ENCODE peak calls at places on chromosomes 11 and 22, in five cellular contexts. One of them, this sample, is unnamed.

GRCh38 chr11:114762437-114762836 is 84.1 kb downstream of the NXPE2 start:
- DNase-seq in BJ: no peak
- DNase-seq in heart left ventricle: peak; percentile 41
- DNase-seq in bronchial epithelial cell: peak; percentile 30
- DNase-seq in kidney: peak; percentile 76
- DNase-seq in this sample: peak; percentile 40

GRCh38 chr11:67312187-67313021 is 9.1 kb downstream of the SSH3 start:
- DNase-seq in BJ: no peak
- DNase-seq in heart left ventricle: no peak
- DNase-seq in bronchial epithelial cell: peak; percentile 97
- DNase-seq in kidney: peak; percentile 73
- DNase-seq in this sample: peak; percentile 52

GRCh38 chr22:33853200-33854097 is 66.8 kb downstream of the LARGE1 start:
- DNase-seq in BJ: peak; percentile 37
- DNase-seq in heart left ventricle: peak; percentile 76
- DNase-seq in bronchial epithelial cell: peak; percentile 48
- DNase-seq in kidney: peak; percentile 84
- DNase-seq in this sample: peak; percentile 4

GRCh38 chr11:117884994-117885393 is 8.5 kb upstream of the FXYD6 start:
- DNase-seq in BJ: no peak
- DNase-seq in heart left ventricle: no peak
- DNase-seq in bronchial epithelial cell: no peak
- DNase-seq in kidney: no peak
- DNase-seq in this sample: no peak

GRCh38 chr11:112355726-112356125 is 95.1 kb upstream of the PLET1 start:
- DNase-seq in BJ: no peak
- DNase-seq in heart left ventricle: peak; percentile 22
- DNase-seq in bronchial epithelial cell: peak; percentile 49
- DNase-seq in kidney: no peak
- DNase-seq in this sample: peak; percentile 24

GRCh38 chr11:67167715-67168114 is 48.7 kb downstream of the KDM2A start:
- DNase-seq in BJ: no peak
- DNase-seq in heart left ventricle: no peak
- DNase-seq in bronchial epithelial cell: no peak
- DNase-seq in kidney: no peak
- DNase-seq in this sample: no peak

GRCh38 chr22:49825944-49826602 is 1.6 kb downstream of the BRD1 start:
- DNase-seq in BJ: no peak
- DNase-seq in heart left ventricle: no peak
- DNase-seq in bronchial epithelial cell: peak; percentile 46
- DNase-seq in kidney: peak; percentile 79
- DNase-seq in this sample: peak; percentile 90

GRCh38 chr11:79670846-79671245 is 230.0 kb upstream of the TENM4 start:
- DNase-seq in BJ: no peak
- DNase-seq in heart left ventricle: no peak
- DNase-seq in bronchial epithelial cell: no peak
- DNase-seq in kidney: no peak
- DNase-seq in this sample: no peak

GRCh38 chr11:101817536-101817935 is 97.3 kb upstream of the CEP126 start:
- DNase-seq in BJ: no peak
- DNase-seq in heart left ventricle: no peak
- DNase-seq in bronchial epithelial cell: no peak
- DNase-seq in kidney: no peak
- DNase-seq in this sample: no peak

GRCh38 chr22:37043828-37044538 is 7.6 kb upstream of the KCTD17 start:
- DNase-seq in BJ: no peak
- DNase-seq in heart left ventricle: peak; percentile 54
- DNase-seq in bronchial epithelial cell: peak; percentile 58
- DNase-seq in kidney: peak; percentile 85
- DNase-seq in this sample: peak; percentile 74

GRCh38 chr11:2776351-2777061 is 76.7 kb upstream of the KCNQ1OT1 start:
- DNase-seq in BJ: no peak
- DNase-seq in heart left ventricle: peak; percentile 10
- DNase-seq in bronchial epithelial cell: no peak
- DNase-seq in kidney: peak; percentile 62
- DNase-seq in this sample: no peak

GRCh38 chr22:19874307-19875060 is 19.8 kb upstream of the GNB1L start:
- DNase-seq in BJ: no peak
- DNase-seq in heart left ventricle: no peak
- DNase-seq in bronchial epithelial cell: peak; percentile 66
- DNase-seq in kidney: peak; percentile 72
- DNase-seq in this sample: peak; percentile 67

GRCh38 chr22:44676441-44677298 is 25.3 kb upstream of the PRR5 start:
- DNase-seq in BJ: no peak
- DNase-seq in heart left ventricle: no peak
- DNase-seq in bronchial epithelial cell: no peak
- DNase-seq in kidney: peak; percentile 68
- DNase-seq in this sample: peak; percentile 49

GRCh38 chr22:40414306-40414705 is 43.9 kb downstream of the SGSM3 start:
- DNase-seq in BJ: no peak
- DNase-seq in heart left ventricle: no peak
- DNase-seq in bronchial epithelial cell: peak; percentile 26
- DNase-seq in kidney: no peak
- DNase-seq in this sample: no peak

GRCh38 chr11:64276653-64277431 is 7.6 kb downstream of the BAD start:
- DNase-seq in BJ: no peak
- DNase-seq in heart left ventricle: no peak
- DNase-seq in bronchial epithelial cell: peak; percentile 88
- DNase-seq in kidney: no peak
- DNase-seq in this sample: no peak

GRCh38 chr22:48782817-48783511 is 1044.7 kb downstream of the BRD1 start:
- DNase-seq in BJ: no peak
- DNase-seq in heart left ventricle: peak; percentile 1
- DNase-seq in bronchial epithelial cell: no peak
- DNase-seq in kidney: no peak
- DNase-seq in this sample: no peak

GRCh38 chr22:31045900-31046587 is 35.1 kb upstream of the SMTN start:
- DNase-seq in BJ: no peak
- DNase-seq in heart left ventricle: no peak
- DNase-seq in bronchial epithelial cell: no peak
- DNase-seq in kidney: no peak
- DNase-seq in this sample: no peak

GRCh38 chr11:7143908-7144307 is 55.1 kb downstream of the RBMXL2 start:
- DNase-seq in BJ: no peak
- DNase-seq in heart left ventricle: no peak
- DNase-seq in bronchial epithelial cell: peak; percentile 60
- DNase-seq in kidney: no peak
- DNase-seq in this sample: no peak

GRCh38 chr11:1070594-1071462 is 3.8 kb upstream of the MUC2 start:
- DNase-seq in BJ: no peak
- DNase-seq in heart left ventricle: no peak
- DNase-seq in bronchial epithelial cell: no peak
- DNase-seq in kidney: peak; percentile 59
- DNase-seq in this sample: no peak

GRCh38 chr11:122440783-122441701 is 214.5 kb upstream of the UBASH3B start:
- DNase-seq in BJ: no peak
- DNase-seq in heart left ventricle: peak; percentile 58
- DNase-seq in bronchial epithelial cell: no peak
- DNase-seq in kidney: peak; percentile 76
- DNase-seq in this sample: peak; percentile 2

GRCh38 chr11:50169634-50170033 is 137.0 kb downstream of the OR4C45 start:
- DNase-seq in BJ: no peak
- DNase-seq in heart left ventricle: no peak
- DNase-seq in bronchial epithelial cell: no peak
- DNase-seq in kidney: no peak
- DNase-seq in this sample: no peak

GRCh38 chr11:58905716-58906547 is 33.4 kb upstream of the GLYATL1 start:
- DNase-seq in BJ: peak; percentile 63
- DNase-seq in heart left ventricle: peak; percentile 65
- DNase-seq in bronchial epithelial cell: peak; percentile 78
- DNase-seq in kidney: no peak
- DNase-seq in this sample: no peak

GRCh38 chr11:104853276-104853675 is 45.0 kb downstream of the CASP12 start:
- DNase-seq in BJ: no peak
- DNase-seq in heart left ventricle: no peak
- DNase-seq in bronchial epithelial cell: no peak
- DNase-seq in kidney: no peak
- DNase-seq in this sample: no peak

GRCh38 chr11:72812968-72813739 is 1.1 kb upstream of the ATG16L2 start:
- DNase-seq in BJ: no peak
- DNase-seq in heart left ventricle: no peak
- DNase-seq in bronchial epithelial cell: peak; percentile 72
- DNase-seq in kidney: peak; percentile 77
- DNase-seq in this sample: peak; percentile 93

GRCh38 chr11:44104472-44105294 is 9.2 kb downstream of the EXT2 start:
- DNase-seq in BJ: no peak
- DNase-seq in heart left ventricle: no peak
- DNase-seq in bronchial epithelial cell: no peak
- DNase-seq in kidney: no peak
- DNase-seq in this sample: no peak

GRCh38 chr11:123073343-123074057 is 11.6 kb upstream of the HSPA8 start:
- DNase-seq in BJ: no peak
- DNase-seq in heart left ventricle: no peak
- DNase-seq in bronchial epithelial cell: no peak
- DNase-seq in kidney: no peak
- DNase-seq in this sample: no peak

GRCh38 chr11:68038718-68039525 is at the start of gene TCIRG1:
- DNase-seq in BJ: peak; percentile 35
- DNase-seq in heart left ventricle: peak; percentile 91
- DNase-seq in bronchial epithelial cell: peak; percentile 68
- DNase-seq in kidney: peak; percentile 95
- DNase-seq in this sample: peak; percentile 68

GRCh38 chr22:26616650-26617049 is 1.2 kb downstream of the CRYBB1 start:
- DNase-seq in BJ: no peak
- DNase-seq in heart left ventricle: no peak
- DNase-seq in bronchial epithelial cell: no peak
- DNase-seq in kidney: no peak
- DNase-seq in this sample: no peak

GRCh38 chr11:70061734-70062133 is 16.4 kb upstream of the ANO1 start:
- DNase-seq in BJ: no peak
- DNase-seq in heart left ventricle: no peak
- DNase-seq in bronchial epithelial cell: no peak
- DNase-seq in kidney: no peak
- DNase-seq in this sample: no peak

GRCh38 chr11:119723243-119723951 is 5.6 kb downstream of the NECTIN1 start:
- DNase-seq in BJ: no peak
- DNase-seq in heart left ventricle: no peak
- DNase-seq in bronchial epithelial cell: no peak
- DNase-seq in kidney: no peak
- DNase-seq in this sample: no peak

GRCh38 chr22:43996170-43996980 is 27.7 kb upstream of the PARVB start:
- DNase-seq in BJ: no peak
- DNase-seq in heart left ventricle: peak; percentile 58
- DNase-seq in bronchial epithelial cell: no peak
- DNase-seq in kidney: peak; percentile 86
- DNase-seq in this sample: peak; percentile 83

GRCh38 chr22:19271856-19272535 is 19.5 kb downstream of the CLTCL1 start:
- DNase-seq in BJ: no peak
- DNase-seq in heart left ventricle: no peak
- DNase-seq in bronchial epithelial cell: peak; percentile 86
- DNase-seq in kidney: no peak
- DNase-seq in this sample: no peak

DNA sequence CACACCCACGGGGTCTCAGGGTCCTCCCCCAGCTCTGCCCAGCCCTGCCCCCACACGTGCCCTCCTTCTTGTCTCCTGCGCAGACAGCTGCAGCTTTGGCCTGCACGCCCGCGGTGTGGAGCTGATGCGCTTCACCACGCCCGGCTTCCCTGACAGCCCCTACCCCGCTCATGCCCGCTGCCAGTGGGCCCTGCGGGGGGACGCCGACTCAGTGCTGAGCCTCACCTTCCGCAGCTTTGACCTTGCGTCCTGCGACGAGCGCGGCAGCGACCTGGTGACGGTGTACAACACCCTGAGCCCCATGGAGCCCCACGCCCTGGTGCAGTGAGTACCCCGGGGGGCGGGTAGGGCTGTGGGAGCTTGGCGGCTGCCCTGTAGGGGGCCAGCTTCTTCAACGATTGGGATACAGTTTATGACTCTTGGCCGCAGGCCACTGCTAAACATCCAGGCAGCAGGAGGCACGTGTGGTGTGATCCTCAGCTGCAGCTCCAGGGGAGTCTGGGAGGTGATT is 30.8 kb downstream of the ST14 start:
- DNase-seq in BJ: no peak
- DNase-seq in heart left ventricle: no peak
- DNase-seq in bronchial epithelial cell: no peak
- DNase-seq in kidney: peak; percentile 73
- DNase-seq in this sample: no peak
- TF ChIP-seq CTCF in BJ: no peak
- TF ChIP-seq CTCF in heart left ventricle: no peak
- TF ChIP-seq CTCF in bronchial epithelial cell: no peak
- TF ChIP-seq CTCF in kidney: no peak
- TF ChIP-seq CTCF in this sample: no peak

DNA sequence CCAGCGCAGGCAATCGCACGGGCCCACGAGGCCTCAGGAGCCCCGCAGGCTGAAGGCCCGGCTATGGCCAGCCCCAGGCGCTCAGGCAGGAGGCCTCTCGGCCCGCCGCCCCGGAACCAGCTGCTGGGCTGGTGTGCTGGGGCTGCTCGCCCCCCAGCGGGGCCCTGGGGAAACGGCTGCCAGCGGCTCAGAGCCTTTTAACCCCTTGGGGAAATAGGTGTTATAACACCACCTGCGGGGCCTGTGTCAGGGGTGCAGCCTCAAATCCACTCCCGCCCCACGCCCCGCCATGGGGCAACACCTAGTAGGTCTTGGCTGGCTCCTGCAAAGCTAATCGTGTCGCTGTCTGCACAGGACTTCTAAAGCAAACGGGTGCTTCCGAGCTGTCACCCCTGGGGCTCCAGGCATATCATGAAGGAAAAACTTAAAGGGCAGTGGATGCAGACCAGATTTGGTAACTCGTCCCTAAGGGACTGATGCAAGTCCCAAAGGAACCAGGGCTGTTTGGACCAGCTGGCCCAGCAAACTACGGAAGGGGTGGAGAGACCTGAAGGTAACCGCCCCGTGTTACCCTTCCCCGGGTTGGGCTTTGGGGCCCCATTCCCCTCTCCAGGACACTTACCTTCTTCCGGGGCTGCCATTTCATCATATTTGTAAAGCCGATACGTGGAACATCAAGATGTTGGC is 237.2 kb downstream of the TTC28 start:
- DNase-seq in BJ: no peak
- DNase-seq in heart left ventricle: peak; percentile 85
- DNase-seq in bronchial epithelial cell: peak; percentile 51
- DNase-seq in kidney: peak; percentile 94
- DNase-seq in this sample: peak; percentile 87
- TF ChIP-seq CTCF in BJ: peak; percentile 82
- TF ChIP-seq CTCF in heart left ventricle: peak; percentile 72
- TF ChIP-seq CTCF in bronchial epithelial cell: peak; percentile 88
- TF ChIP-seq CTCF in kidney: peak; percentile 65
- TF ChIP-seq CTCF in this sample: peak; percentile 83

GRCh38 chr11:75198278-75198948 is 42.2 kb upstream of the TPBGL start:
- DNase-seq in BJ: no peak
- DNase-seq in heart left ventricle: no peak
- DNase-seq in bronchial epithelial cell: peak; percentile 49
- DNase-seq in kidney: no peak
- DNase-seq in this sample: no peak
- TF ChIP-seq CTCF in BJ: no peak
- TF ChIP-seq CTCF in heart left ventricle: no peak
- TF ChIP-seq CTCF in bronchial epithelial cell: no peak
- TF ChIP-seq CTCF in kidney: no peak
- TF ChIP-seq CTCF in this sample: no peak

DNA sequence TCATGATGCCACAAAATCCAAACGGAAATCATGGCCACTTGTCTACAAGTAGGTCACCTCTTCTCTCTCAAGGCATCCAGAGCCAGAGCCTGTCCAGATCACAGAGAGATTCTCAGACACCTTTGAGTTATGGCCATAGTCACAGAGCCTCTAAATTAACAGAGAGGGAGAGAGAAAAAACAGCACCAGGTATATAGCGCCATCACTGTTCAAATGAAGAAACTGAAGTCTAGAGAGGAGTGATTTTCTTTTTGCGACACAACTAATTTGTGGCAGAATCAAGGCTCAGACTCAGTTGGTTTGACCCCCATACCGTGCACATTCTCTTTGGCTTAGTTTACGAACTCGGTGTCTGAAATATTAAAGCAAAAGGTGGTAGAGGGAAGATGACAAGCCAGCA is 512.9 kb downstream of the NTM start:
- DNase-seq in BJ: no peak
- DNase-seq in heart left ventricle: no peak
- DNase-seq in bronchial epithelial cell: no peak
- DNase-seq in kidney: no peak
- DNase-seq in this sample: no peak
- TF ChIP-seq CTCF in BJ: no peak
- TF ChIP-seq CTCF in heart left ventricle: no peak
- TF ChIP-seq CTCF in bronchial epithelial cell: no peak
- TF ChIP-seq CTCF in kidney: no peak
- TF ChIP-seq CTCF in this sample: no peak